ENCODE peak calls at places on chromosomes 11 and 22, in six cellular contexts. P is epithelial cell of esophagus, F is cardiac muscle cell, U is left ventricle myocardium inferior, J is kidney, S is GM06990. G is an unnamed sample.

GRCh38 chr11:77729063-77729462 is 91.5 kb downstream of the RSF1 start:
- DNase-seq in U (no peak), J (no peak), P (no peak), S (no peak), F (no peak), G (no peak)

GRCh38 chr11:8060801-8061554 is 20.0 kb upstream of the TUB start:
- DNase-seq in P (peak; percentile 44), J (no peak), F (peak; percentile 59), U (no peak), S (no peak), G (peak; percentile 65)

GRCh38 chr11:109527496-109527895 is 105.5 kb downstream of the C11orf87 start:
- DNase-seq in S (no peak), U (no peak), J (no peak), P (no peak), F (no peak), G (peak; percentile 3)

GRCh38 chr11:126754850-126755426 is 245.6 kb downstream of the KIRREL3 start:
- DNase-seq in J (no peak), U (no peak), F (no peak), S (no peak), P (no peak), G (no peak)

GRCh38 chr11:19499999-19500398 is 212.6 kb upstream of the NAV2 start:
- DNase-seq in J (no peak), U (no peak), F (peak; percentile 46), P (no peak), S (no peak), G (peak; percentile 57)

GRCh38 chr11:129973068-129973467 is 29.6 kb downstream of the PRDM10 start:
- DNase-seq in P (no peak), F (no peak), J (no peak), U (no peak), S (no peak), G (no peak)

GRCh38 chr11:114044042-114044871 is 15.3 kb upstream of the ZBTB16 start:
- DNase-seq in J (no peak), U (peak; percentile 33), F (peak; percentile 65), P (no peak), S (no peak), G (peak; percentile 83)

GRCh38 chr22:45837507-45837906 is 139.5 kb downstream of the WNT7B start:
- DNase-seq in P (no peak), F (no peak), U (no peak), J (no peak), S (no peak), G (no peak)

GRCh38 chr22:46894081-46894671 is 131.7 kb downstream of the TBC1D22A start:
- DNase-seq in J (peak; percentile 48), U (no peak), P (no peak), S (no peak), F (no peak), G (peak; percentile 13)

GRCh38 chr22:48805516-48805915 is 1022.2 kb downstream of the BRD1 start:
- DNase-seq in P (no peak), U (no peak), J (no peak), F (no peak), S (no peak), G (no peak)

GRCh38 chr11:45535033-45535432 is 130.4 kb downstream of the CHST1 start:
- DNase-seq in F (no peak), S (no peak), U (no peak), J (no peak), P (no peak), G (no peak)

GRCh38 chr22:20021196-20022181 is 579 bp downstream of the TANGO2 start:
- DNase-seq in J (peak; percentile 83), F (peak; percentile 17), U (peak; percentile 82), P (peak; percentile 22), S (no peak), G (peak; percentile 63)

GRCh38 chr11:94147433-94147845 is 18.8 kb downstream of the PANX1 start:
- DNase-seq in P (no peak), S (no peak), F (no peak), J (no peak), U (no peak), G (no peak)

GRCh38 chr11:113796663-113797259 is 17.2 kb downstream of the CLDN25 start:
- DNase-seq in U (no peak), S (no peak), J (no peak), F (peak; percentile 52), P (peak; percentile 60), G (peak; percentile 59)

GRCh38 chr11:108751444-108751843 is 86.6 kb downstream of the DDX10 start:
- DNase-seq in S (no peak), P (no peak), F (no peak), J (no peak), U (no peak), G (no peak)

GRCh38 chr11:12556788-12557384 is 117.3 kb upstream of the TEAD1 start:
- DNase-seq in P (peak; percentile 65), J (peak; percentile 89), F (peak; percentile 98), S (no peak), U (peak; percentile 82), G (peak; percentile 74)

GRCh38 chr11:102312656-102313055 is 4.6 kb upstream of the BIRC3 start:
- DNase-seq in F (no peak), J (no peak), S (no peak), P (no peak), U (no peak), G (peak; percentile 27)

GRCh38 chr11:12691473-12691872 is 17.3 kb downstream of the TEAD1 start:
- DNase-seq in J (no peak), U (no peak), P (no peak), S (no peak), F (no peak), G (no peak)

GRCh38 chr22:19718255-19719054 is 4.2 kb downstream of the SEPTIN5 start:
- DNase-seq in P (no peak), U (no peak), S (no peak), J (no peak), F (no peak), G (no peak)

GRCh38 chr11:108629274-108629673 is 35.6 kb upstream of the DDX10 start:
- DNase-seq in P (no peak), F (no peak), U (no peak), J (no peak), S (no peak), G (no peak)

GRCh38 chr22:44448271-44448780 is 49.7 kb downstream of the RTL6 start:
- DNase-seq in U (peak; percentile 76), S (no peak), J (peak; percentile 81), F (peak; percentile 97), P (peak; percentile 92), G (peak; percentile 95)

GRCh38 chr11:112962854-112963367 is 1.7 kb downstream of the NCAM1 start:
- DNase-seq in P (no peak), J (peak; percentile 79), U (peak; percentile 79), F (peak; percentile 8), S (peak; percentile 1), G (no peak)

GRCh38 chr11:62879554-62879953 is 1.1 kb upstream of the SLC3A2 start:
- DNase-seq in P (no peak), F (peak; percentile 65), S (no peak), J (no peak), U (no peak), G (peak; percentile 75)

GRCh38 chr22:39518124-39518786 is 2.1 kb upstream of the ATF4 start:
- DNase-seq in J (peak; percentile 8), P (no peak), F (peak; percentile 79), U (no peak), S (no peak), G (peak; percentile 70)
- H3K4me3 ChIP-seq in J (no peak overlapping the region), P (no peak overlapping the region), F (no peak overlapping the region), U (peak overlapping the region; percentile 92), S (no peak overlapping the region), G (no peak overlapping the region)

DNA sequence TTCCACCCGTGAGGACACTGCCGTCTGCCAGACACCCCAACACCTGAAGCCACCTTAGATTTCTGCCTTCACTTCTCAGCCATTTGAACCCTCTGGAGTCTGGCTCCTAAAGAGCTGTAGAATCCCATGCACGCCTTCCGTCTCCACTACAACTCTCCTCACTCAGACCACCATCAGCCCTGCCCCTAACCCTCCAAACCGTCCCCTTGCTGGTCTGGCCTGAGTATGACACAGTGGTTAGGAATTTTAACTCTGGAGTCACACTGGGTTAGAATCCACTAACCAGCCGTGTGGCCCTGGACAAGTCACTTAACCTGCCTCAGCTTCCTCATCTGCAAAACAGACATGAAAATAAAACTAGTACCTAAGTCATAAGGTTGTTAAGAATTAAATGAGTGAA is 3.0 kb downstream of the CNIH2 start:
- DNase-seq in P (no peak), S (no peak), J (no peak), F (no peak), U (no peak), G (no peak)
- TF ChIP-seq CTCF in P (no peak), S (no peak), J (no peak), F (no peak), U (no peak), G (no peak)

GRCh38 chr11:123526027-123526805 is 96.1 kb downstream of the GRAMD1B start:
- DNase-seq in S (no peak), U (no peak), J (no peak), P (no peak), F (no peak), G (no peak)

GRCh38 chr11:123525072-123525471 is 95.0 kb downstream of the GRAMD1B start:
- DNase-seq in F (no peak), U (no peak), S (no peak), P (no peak), J (no peak), G (no peak)

GRCh38 chr11:123526918-123527317 is 96.8 kb downstream of the GRAMD1B start:
- DNase-seq in P (no peak), S (no peak), F (no peak), J (no peak), U (no peak), G (no peak)

GRCh38 chr11:123523539-123523938 is 93.5 kb downstream of the GRAMD1B start:
- DNase-seq in S (no peak), U (no peak), J (no peak), F (no peak), P (no peak), G (no peak)

DNA sequence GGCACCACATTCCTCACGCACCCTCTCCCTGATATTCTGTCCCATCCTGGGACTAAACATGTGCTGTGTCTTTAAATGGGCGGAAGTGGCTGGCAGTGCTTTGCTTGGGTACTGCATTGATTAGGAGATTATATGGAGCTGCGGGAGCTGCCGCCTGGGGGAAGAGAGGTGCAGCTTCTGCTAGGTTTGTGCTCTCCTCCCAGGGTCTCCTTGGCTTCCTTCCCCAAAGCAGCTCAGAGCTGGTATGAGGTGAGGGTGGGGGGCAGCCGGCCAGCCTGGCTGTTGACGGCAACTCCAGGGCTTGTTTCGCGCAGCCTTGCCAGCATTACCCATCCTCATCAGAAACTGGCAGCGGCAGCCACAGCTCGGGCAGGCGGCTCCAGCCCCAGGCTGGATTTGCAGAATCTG is 95.4 kb downstream of the GRAMD1B start:
- DNase-seq in P (no peak), J (no peak), F (no peak), S (no peak), U (no peak), G (no peak)
- H3K4me3 ChIP-seq in P (no peak overlapping the region), J (no peak overlapping the region), F (no peak overlapping the region), S (no peak overlapping the region), U (peak overlapping the region; percentile 59), G (no peak overlapping the region)

GRCh38 chr11:73747762-73748161 is 13.1 kb downstream of the RAB6A start:
- DNase-seq in S (no peak), J (no peak), U (no peak), F (no peak), P (no peak), G (no peak)

GRCh38 chr11:73750238-73750637 is 10.6 kb downstream of the RAB6A start:
- DNase-seq in F (no peak), P (no peak), J (no peak), U (no peak), S (no peak), G (no peak)

GRCh38 chr11:73748300-73748699 is 12.6 kb downstream of the RAB6A start:
- DNase-seq in J (no peak), U (no peak), F (no peak), S (no peak), P (no peak), G (no peak)

GRCh38 chr11:73746701-73747100 is 14.2 kb downstream of the RAB6A start:
- DNase-seq in J (no peak), F (no peak), S (no peak), U (no peak), P (no peak), G (no peak)

GRCh38 chr11:73749118-73749517 is 11.8 kb downstream of the RAB6A start:
- DNase-seq in P (no peak), F (no peak), U (no peak), S (no peak), J (no peak), G (no peak)
- TF ChIP-seq CTCF in P (no peak), F (no peak), U (no peak), S (no peak), J (no peak), G (no peak)